ENCODE peak calls at places on chromosomes 12 and 14, in eight cellular contexts. G, P, V, B, F, H, E and Y are unnamed samples.

GRCh38 chr14:69270795-69271708 is 11.1 kb downstream of the GALNT16 start:
- DNase-seq in F (no peak), V (peak; percentile 66), E (no peak), G (no peak), H (no peak), P (no peak), B (no peak), Y (peak; percentile 24)

GRCh38 chr12:31682136-31682962 is 22.9 kb downstream of the ETFBKMT start:
- DNase-seq in H (peak; percentile 63), G (peak; percentile 34), V (peak; percentile 88), F (peak; percentile 74), P (no peak), E (peak; percentile 95), B (no peak), Y (peak; percentile 88)

GRCh38 chr14:91140672-91141071 is 26.8 kb downstream of the DGLUCY start:
- DNase-seq in V (no peak), F (no peak), B (no peak), G (no peak), P (no peak), H (no peak), E (peak; percentile 83), Y (peak; percentile 43)

GRCh38 chr12:56374726-56375597 is 12.3 kb upstream of the APOF start:
- DNase-seq in V (no peak), G (no peak), F (no peak), P (no peak), H (no peak), B (peak; percentile 37), E (no peak), Y (no peak)

GRCh38 chr14:91394105-91395081 is 23.2 kb downstream of the CCDC88C start:
- DNase-seq in H (no peak), G (no peak), V (no peak), B (no peak), P (no peak), E (no peak), F (no peak), Y (no peak)

GRCh38 chr12:1500095-1500801 is 94.1 kb downstream of the FBXL14 start:
- DNase-seq in F (no peak), P (no peak), B (no peak), V (peak; percentile 51), E (no peak), H (no peak), G (no peak), Y (no peak)

GRCh38 chr12:76533331-76533730 is 26.2 kb downstream of the OSBPL8 start:
- DNase-seq in E (no peak), G (peak; percentile 7), B (no peak), V (no peak), F (no peak), P (no peak), H (no peak), Y (no peak)

GRCh38 chr12:122024132-122024785 is 2.6 kb downstream of the BCL7A start:
- DNase-seq in H (no peak), E (no peak), F (no peak), B (peak; percentile 62), G (no peak), P (no peak), V (no peak), Y (no peak)

GRCh38 chr14:105867961-105868599 is 341.7 kb downstream of the TMEM121 start:
- DNase-seq in H (peak; percentile 12), G (no peak), E (peak; percentile 5), V (no peak), F (no peak), B (no peak), P (peak; percentile 32), Y (no peak)

GRCh38 chr12:124363376-124363965 is 68.6 kb downstream of the RFLNA start:
- DNase-seq in G (no peak), E (no peak), P (no peak), H (no peak), V (no peak), F (no peak), B (no peak), Y (no peak)

GRCh38 chr14:71497645-71498086 is 434.6 kb upstream of the RGS6 start:
- DNase-seq in V (peak; percentile 37), H (no peak), B (no peak), P (no peak), E (no peak), F (peak; percentile 45), G (peak; percentile 67), Y (peak; percentile 57)

GRCh38 chr12:10511756-10512355 is 6.2 kb downstream of the EIF2S3B start:
- DNase-seq in E (no peak), G (no peak), F (no peak), P (no peak), V (no peak), B (no peak), H (no peak), Y (no peak)